ENCODE peak calls at places on chromosomes 1 and 21, in nine cellular contexts. One of them, this sample, is unnamed. For H3K4me1, the result is how much of the 10 kb centered on the place peaks cover.

GRCh38 chr21:20169812-20170576 is 828.2 kb upstream of the NCAM2 start:
- DNase-seq in GM23338: no peak
- DNase-seq in OCI-LY7: no peak
- DNase-seq in lung: no peak
- DNase-seq in A549: no peak
- DNase-seq in Caco-2: no peak
- DNase-seq in psoas muscle: no peak
- DNase-seq in testis: no peak
- DNase-seq in neuronal stem cell: no peak
- DNase-seq in this sample: no peak

GRCh38 chr21:32422064-32422463 is 9.6 kb downstream of the EVA1C start:
- DNase-seq in GM23338: no peak
- DNase-seq in OCI-LY7: no peak
- DNase-seq in lung: no peak
- DNase-seq in A549: no peak
- DNase-seq in Caco-2: no peak
- DNase-seq in psoas muscle: no peak
- DNase-seq in testis: no peak
- DNase-seq in neuronal stem cell: no peak
- DNase-seq in this sample: no peak

GRCh38 chr1:245313581-245313980 is 158.8 kb downstream of the KIF26B start:
- DNase-seq in GM23338: no peak
- DNase-seq in OCI-LY7: no peak
- DNase-seq in lung: no peak
- DNase-seq in A549: no peak
- DNase-seq in Caco-2: no peak
- DNase-seq in psoas muscle: no peak
- DNase-seq in testis: no peak
- DNase-seq in neuronal stem cell: no peak
- DNase-seq in this sample: no peak

GRCh38 chr1:25906644-25907300 is 553 bp upstream of the STMN1 start:
- DNase-seq in GM23338: peak
- DNase-seq in OCI-LY7: no peak
- DNase-seq in lung: no peak
- DNase-seq in A549: no peak
- DNase-seq in Caco-2: no peak
- DNase-seq in psoas muscle: no peak
- DNase-seq in testis: peak
- DNase-seq in neuronal stem cell: no peak
- DNase-seq in this sample: peak

GRCh38 chr1:112957133-112957812 is 1.3 kb upstream of the SLC16A1 start:
- DNase-seq in GM23338: peak
- DNase-seq in OCI-LY7: peak
- DNase-seq in lung: no peak
- DNase-seq in A549: peak
- DNase-seq in Caco-2: peak
- DNase-seq in psoas muscle: no peak
- DNase-seq in testis: peak
- DNase-seq in neuronal stem cell: no peak
- DNase-seq in this sample: peak

GRCh38 chr1:74437035-74437434 is 75.4 kb downstream of the LRRC53 start:
- DNase-seq in GM23338: no peak
- DNase-seq in OCI-LY7: no peak
- DNase-seq in lung: no peak
- DNase-seq in A549: no peak
- DNase-seq in Caco-2: no peak
- DNase-seq in psoas muscle: no peak
- DNase-seq in testis: no peak
- DNase-seq in neuronal stem cell: no peak
- DNase-seq in this sample: no peak

GRCh38 chr1:8326265-8326664 is 8.4 kb downstream of the SLC45A1 start:
- DNase-seq in GM23338: no peak
- DNase-seq in OCI-LY7: no peak
- DNase-seq in lung: no peak
- DNase-seq in A549: no peak
- DNase-seq in Caco-2: no peak
- DNase-seq in psoas muscle: no peak
- DNase-seq in testis: no peak
- DNase-seq in neuronal stem cell: no peak
- DNase-seq in this sample: no peak

GRCh38 chr1:211630236-211631081 is 45.0 kb downstream of the NEK2 start:
- DNase-seq in GM23338: peak
- DNase-seq in OCI-LY7: no peak
- DNase-seq in lung: no peak
- DNase-seq in A549: no peak
- DNase-seq in Caco-2: no peak
- DNase-seq in psoas muscle: no peak
- DNase-seq in testis: peak
- DNase-seq in neuronal stem cell: no peak
- DNase-seq in this sample: no peak

DNA sequence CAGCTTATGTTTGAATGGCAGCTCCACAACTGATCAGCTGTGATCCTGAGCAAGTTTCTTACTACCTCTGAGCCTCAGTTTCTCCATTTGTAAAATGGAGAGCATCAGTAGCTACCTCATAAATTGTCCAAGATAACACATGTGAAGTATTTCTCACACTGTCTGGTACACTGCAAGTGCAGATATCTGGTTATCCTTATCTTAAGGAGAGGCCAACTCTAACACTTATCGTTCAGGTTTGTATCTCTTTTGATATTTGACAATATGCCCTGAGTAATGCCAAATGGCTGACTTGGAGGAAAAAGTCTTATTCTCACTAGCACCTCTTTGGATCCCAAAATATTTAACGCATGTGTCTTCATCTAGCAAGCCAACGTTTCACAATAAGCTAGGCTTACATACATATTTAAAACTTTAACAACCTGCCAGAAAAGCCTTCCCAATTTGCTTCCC is 2.7 kb downstream of the CSRP1 start:
- DNase-seq in GM23338: no peak
- DNase-seq in OCI-LY7: no peak
- DNase-seq in lung: no peak
- DNase-seq in A549: no peak
- DNase-seq in Caco-2: no peak
- DNase-seq in psoas muscle: no peak
- DNase-seq in testis: no peak
- DNase-seq in neuronal stem cell: no peak
- DNase-seq in this sample: no peak
- H3K4me1 ChIP-seq in GM23338: under half
- H3K4me1 ChIP-seq in OCI-LY7: half or more
- H3K4me1 ChIP-seq in lung: under half
- H3K4me1 ChIP-seq in A549: half or more
- H3K4me1 ChIP-seq in Caco-2: half or more
- H3K4me1 ChIP-seq in psoas muscle: under half
- H3K4me1 ChIP-seq in testis: under half
- H3K4me1 ChIP-seq in neuronal stem cell: half or more
- H3K4me1 ChIP-seq in this sample: under half

DNA sequence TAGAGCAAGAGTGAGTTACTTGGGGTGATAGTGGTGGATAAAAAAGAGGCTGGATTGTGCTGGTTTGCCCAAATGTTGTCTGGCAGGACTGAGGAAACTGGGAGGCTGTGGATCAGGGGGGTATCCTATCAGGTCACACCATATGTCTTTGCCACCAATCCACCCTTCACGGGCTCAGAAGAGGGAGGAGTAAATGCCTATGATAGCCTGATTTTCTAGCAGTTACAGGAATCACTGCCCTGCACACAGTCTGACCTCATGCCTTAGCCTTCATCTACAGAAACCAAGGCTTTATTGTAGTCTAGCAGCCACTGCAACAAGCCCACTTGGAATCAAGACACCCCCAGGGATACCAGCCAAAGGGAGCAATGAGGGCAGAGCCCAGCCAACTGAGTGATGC is 51.8 kb downstream of the ATP1A1 start:
- DNase-seq in GM23338: no peak
- DNase-seq in OCI-LY7: no peak
- DNase-seq in lung: peak
- DNase-seq in A549: no peak
- DNase-seq in Caco-2: no peak
- DNase-seq in psoas muscle: no peak
- DNase-seq in testis: no peak
- DNase-seq in neuronal stem cell: no peak
- DNase-seq in this sample: no peak
- H3K4me1 ChIP-seq in GM23338: under half
- H3K4me1 ChIP-seq in OCI-LY7: under half
- H3K4me1 ChIP-seq in lung: under half
- H3K4me1 ChIP-seq in A549: under half
- H3K4me1 ChIP-seq in Caco-2: under half
- H3K4me1 ChIP-seq in psoas muscle: under half
- H3K4me1 ChIP-seq in testis: under half
- H3K4me1 ChIP-seq in neuronal stem cell: under half
- H3K4me1 ChIP-seq in this sample: under half

GRCh38 chr21:41929248-41929647 is 24.6 kb downstream of the C2CD2 start:
- DNase-seq in GM23338: no peak
- DNase-seq in OCI-LY7: peak
- DNase-seq in lung: no peak
- DNase-seq in A549: no peak
- DNase-seq in Caco-2: no peak
- DNase-seq in psoas muscle: no peak
- DNase-seq in testis: no peak
- DNase-seq in neuronal stem cell: no peak
- DNase-seq in this sample: no peak

GRCh38 chr21:41926807-41927171 is 27.0 kb downstream of the C2CD2 start:
- DNase-seq in GM23338: no peak
- DNase-seq in OCI-LY7: no peak
- DNase-seq in lung: no peak
- DNase-seq in A549: no peak
- DNase-seq in Caco-2: no peak
- DNase-seq in psoas muscle: no peak
- DNase-seq in testis: no peak
- DNase-seq in neuronal stem cell: no peak
- DNase-seq in this sample: no peak

GRCh38 chr21:41931041-41931451 is 22.8 kb downstream of the C2CD2 start:
- DNase-seq in GM23338: no peak
- DNase-seq in OCI-LY7: no peak
- DNase-seq in lung: no peak
- DNase-seq in A549: no peak
- DNase-seq in Caco-2: peak
- DNase-seq in psoas muscle: no peak
- DNase-seq in testis: no peak
- DNase-seq in neuronal stem cell: no peak
- DNase-seq in this sample: no peak

GRCh38 chr21:41927727-41928409 is 25.9 kb downstream of the C2CD2 start:
- DNase-seq in GM23338: no peak
- DNase-seq in OCI-LY7: peak
- DNase-seq in lung: no peak
- DNase-seq in A549: no peak
- DNase-seq in Caco-2: no peak
- DNase-seq in psoas muscle: no peak
- DNase-seq in testis: no peak
- DNase-seq in neuronal stem cell: no peak
- DNase-seq in this sample: peak

GRCh38 chr21:41928621-41929220 is 25.1 kb downstream of the C2CD2 start:
- DNase-seq in GM23338: no peak
- DNase-seq in OCI-LY7: peak
- DNase-seq in lung: no peak
- DNase-seq in A549: no peak
- DNase-seq in Caco-2: no peak
- DNase-seq in psoas muscle: no peak
- DNase-seq in testis: no peak
- DNase-seq in neuronal stem cell: no peak
- DNase-seq in this sample: no peak
- H3K4me1 ChIP-seq in GM23338: under half
- H3K4me1 ChIP-seq in OCI-LY7: half or more
- H3K4me1 ChIP-seq in lung: under half
- H3K4me1 ChIP-seq in A549: under half
- H3K4me1 ChIP-seq in Caco-2: half or more
- H3K4me1 ChIP-seq in psoas muscle: under half
- H3K4me1 ChIP-seq in testis: under half
- H3K4me1 ChIP-seq in neuronal stem cell: under half
- H3K4me1 ChIP-seq in this sample: under half

GRCh38 chr1:54377040-54377691 is 29.0 kb downstream of the SSBP3 start:
- DNase-seq in GM23338: no peak
- DNase-seq in OCI-LY7: peak
- DNase-seq in lung: no peak
- DNase-seq in A549: no peak
- DNase-seq in Caco-2: no peak
- DNase-seq in psoas muscle: no peak
- DNase-seq in testis: no peak
- DNase-seq in neuronal stem cell: no peak
- DNase-seq in this sample: no peak

GRCh38 chr1:54374766-54375165 is 31.4 kb downstream of the SSBP3 start:
- DNase-seq in GM23338: no peak
- DNase-seq in OCI-LY7: no peak
- DNase-seq in lung: no peak
- DNase-seq in A549: no peak
- DNase-seq in Caco-2: no peak
- DNase-seq in psoas muscle: no peak
- DNase-seq in testis: no peak
- DNase-seq in neuronal stem cell: no peak
- DNase-seq in this sample: no peak

GRCh38 chr1:54378157-54378883 is 27.9 kb downstream of the SSBP3 start:
- DNase-seq in GM23338: peak
- DNase-seq in OCI-LY7: peak
- DNase-seq in lung: no peak
- DNase-seq in A549: no peak
- DNase-seq in Caco-2: no peak
- DNase-seq in psoas muscle: no peak
- DNase-seq in testis: no peak
- DNase-seq in neuronal stem cell: peak
- DNase-seq in this sample: no peak

GRCh38 chr1:54375331-54376084 is 30.7 kb downstream of the SSBP3 start:
- DNase-seq in GM23338: peak
- DNase-seq in OCI-LY7: peak
- DNase-seq in lung: no peak
- DNase-seq in A549: no peak
- DNase-seq in Caco-2: no peak
- DNase-seq in psoas muscle: no peak
- DNase-seq in testis: no peak
- DNase-seq in neuronal stem cell: no peak
- DNase-seq in this sample: no peak

DNA sequence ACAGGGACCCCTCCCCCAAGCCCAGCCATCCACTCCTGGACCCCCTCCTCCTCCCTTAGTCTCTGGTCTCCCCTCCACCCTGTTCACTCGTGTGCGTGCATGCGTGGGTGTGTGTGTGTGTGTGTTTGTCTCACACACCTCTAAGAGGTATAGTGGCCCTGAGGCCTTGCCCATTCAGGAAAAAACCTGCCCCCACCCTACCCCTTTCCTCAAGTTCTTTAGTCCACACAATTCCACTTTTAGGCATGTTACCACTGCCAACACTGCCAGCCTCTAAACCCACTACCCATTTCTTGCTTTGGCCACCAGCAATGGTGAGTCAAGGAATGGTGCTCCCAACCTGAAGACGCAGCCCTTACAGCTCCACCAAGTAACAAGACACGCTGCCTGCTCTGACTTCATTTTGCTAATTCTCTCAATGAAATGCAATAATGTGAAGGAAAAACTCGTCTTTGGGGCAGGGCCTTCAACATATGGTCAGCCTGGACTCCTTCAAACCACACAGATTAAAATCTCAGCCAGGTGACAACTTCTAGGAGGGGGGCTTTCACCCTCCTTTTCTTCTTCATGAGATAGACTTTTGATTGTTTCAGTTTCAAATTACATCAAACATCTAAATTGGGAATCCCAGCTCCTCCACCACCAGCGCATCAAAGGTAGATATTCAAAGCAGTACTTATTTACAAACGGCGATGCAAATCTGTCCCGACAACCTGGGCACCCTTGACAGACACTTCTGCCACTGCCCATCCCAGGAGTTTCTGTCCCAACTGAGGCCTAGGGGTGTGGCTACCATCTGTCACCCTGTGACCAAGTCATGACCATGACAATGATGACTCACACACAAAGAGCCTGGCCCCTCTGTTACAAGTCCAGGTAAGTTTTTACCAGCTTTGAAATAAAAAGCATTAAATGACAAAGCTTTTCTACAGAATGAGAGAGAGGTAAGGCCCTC is 29.8 kb downstream of the SSBP3 start:
- DNase-seq in GM23338: no peak
- DNase-seq in OCI-LY7: peak
- DNase-seq in lung: no peak
- DNase-seq in A549: no peak
- DNase-seq in Caco-2: no peak
- DNase-seq in psoas muscle: no peak
- DNase-seq in testis: no peak
- DNase-seq in neuronal stem cell: no peak
- DNase-seq in this sample: peak
- H3K4me1 ChIP-seq in GM23338: half or more
- H3K4me1 ChIP-seq in OCI-LY7: half or more
- H3K4me1 ChIP-seq in lung: under half
- H3K4me1 ChIP-seq in A549: under half
- H3K4me1 ChIP-seq in Caco-2: under half
- H3K4me1 ChIP-seq in psoas muscle: half or more
- H3K4me1 ChIP-seq in testis: half or more
- H3K4me1 ChIP-seq in neuronal stem cell: under half
- H3K4me1 ChIP-seq in this sample: half or more

This sample was measured in naive thymus-derived CD4-positive, alpha-beta T cell.